ENCODE peak calls at places on chromosomes 6 and 20, in ten cellular contexts. One of them, this sample, is unnamed.

GRCh38 chr6:52352239-52353008 is 9.5 kb upstream of the PAQR8 start:
- DNase-seq in GM10248: peak
- DNase-seq in D721Med: no peak
- DNase-seq in AG09319: peak
- DNase-seq in HFF-Myc: peak
- DNase-seq in neural progenitor cell: peak
- DNase-seq in left ventricle myocardium inferior: no peak
- DNase-seq in heart right ventricle: no peak
- DNase-seq in A549: peak
- DNase-seq in astrocyte: peak
- DNase-seq in this sample: peak

GRCh38 chr6:1789092-1789491 is 179.4 kb downstream of the FOXC1 start:
- DNase-seq in GM10248: no peak
- DNase-seq in D721Med: no peak
- DNase-seq in AG09319: no peak
- DNase-seq in HFF-Myc: no peak
- DNase-seq in neural progenitor cell: no peak
- DNase-seq in left ventricle myocardium inferior: no peak
- DNase-seq in heart right ventricle: no peak
- DNase-seq in A549: no peak
- DNase-seq in astrocyte: peak
- DNase-seq in this sample: no peak

GRCh38 chr20:11217322-11217989 is 543.7 kb upstream of the JAG1 start:
- DNase-seq in GM10248: no peak
- DNase-seq in D721Med: no peak
- DNase-seq in AG09319: no peak
- DNase-seq in HFF-Myc: no peak
- DNase-seq in neural progenitor cell: no peak
- DNase-seq in left ventricle myocardium inferior: no peak
- DNase-seq in heart right ventricle: no peak
- DNase-seq in A549: no peak
- DNase-seq in astrocyte: peak
- DNase-seq in this sample: no peak

GRCh38 chr20:25018841-25019240 is 26.3 kb upstream of the APMAP start:
- DNase-seq in GM10248: no peak
- DNase-seq in D721Med: no peak
- DNase-seq in AG09319: no peak
- DNase-seq in HFF-Myc: no peak
- DNase-seq in neural progenitor cell: no peak
- DNase-seq in left ventricle myocardium inferior: no peak
- DNase-seq in heart right ventricle: no peak
- DNase-seq in A549: no peak
- DNase-seq in astrocyte: no peak
- DNase-seq in this sample: no peak

GRCh38 chr6:50952092-50952932 is 133.6 kb downstream of the TFAP2B start:
- DNase-seq in GM10248: no peak
- DNase-seq in D721Med: no peak
- DNase-seq in AG09319: no peak
- DNase-seq in HFF-Myc: no peak
- DNase-seq in neural progenitor cell: peak
- DNase-seq in left ventricle myocardium inferior: no peak
- DNase-seq in heart right ventricle: no peak
- DNase-seq in A549: no peak
- DNase-seq in astrocyte: no peak
- DNase-seq in this sample: no peak

GRCh38 chr6:148747145-148747492 is 289 bp downstream of the UST start:
- DNase-seq in GM10248: no peak
- DNase-seq in D721Med: no peak
- DNase-seq in AG09319: no peak
- DNase-seq in HFF-Myc: no peak
- DNase-seq in neural progenitor cell: no peak
- DNase-seq in left ventricle myocardium inferior: peak
- DNase-seq in heart right ventricle: peak
- DNase-seq in A549: peak
- DNase-seq in astrocyte: peak
- DNase-seq in this sample: no peak

GRCh38 chr20:49668181-49668877 is 45.3 kb downstream of the B4GALT5 start:
- DNase-seq in GM10248: peak
- DNase-seq in D721Med: no peak
- DNase-seq in AG09319: no peak
- DNase-seq in HFF-Myc: no peak
- DNase-seq in neural progenitor cell: peak
- DNase-seq in left ventricle myocardium inferior: peak
- DNase-seq in heart right ventricle: peak
- DNase-seq in A549: no peak
- DNase-seq in astrocyte: no peak
- DNase-seq in this sample: no peak

GRCh38 chr20:57897156-57897874 is 187.5 kb upstream of the PMEPA1 start:
- DNase-seq in GM10248: no peak
- DNase-seq in D721Med: no peak
- DNase-seq in AG09319: no peak
- DNase-seq in HFF-Myc: no peak
- DNase-seq in neural progenitor cell: no peak
- DNase-seq in left ventricle myocardium inferior: no peak
- DNase-seq in heart right ventricle: no peak
- DNase-seq in A549: no peak
- DNase-seq in astrocyte: no peak
- DNase-seq in this sample: no peak

GRCh38 chr20:36849333-36850065 is 26.4 kb upstream of the TLDC2 start:
- DNase-seq in GM10248: no peak
- DNase-seq in D721Med: no peak
- DNase-seq in AG09319: no peak
- DNase-seq in HFF-Myc: no peak
- DNase-seq in neural progenitor cell: no peak
- DNase-seq in left ventricle myocardium inferior: no peak
- DNase-seq in heart right ventricle: no peak
- DNase-seq in A549: no peak
- DNase-seq in astrocyte: no peak
- DNase-seq in this sample: no peak

GRCh38 chr6:5066456-5067093 is 18.6 kb upstream of the PPP1R3G start:
- DNase-seq in GM10248: no peak
- DNase-seq in D721Med: no peak
- DNase-seq in AG09319: no peak
- DNase-seq in HFF-Myc: no peak
- DNase-seq in neural progenitor cell: no peak
- DNase-seq in left ventricle myocardium inferior: no peak
- DNase-seq in heart right ventricle: no peak
- DNase-seq in A549: no peak
- DNase-seq in astrocyte: no peak
- DNase-seq in this sample: no peak

GRCh38 chr20:11098888-11099287 is 425.1 kb upstream of the JAG1 start:
- DNase-seq in GM10248: no peak
- DNase-seq in D721Med: no peak
- DNase-seq in AG09319: no peak
- DNase-seq in HFF-Myc: no peak
- DNase-seq in neural progenitor cell: peak
- DNase-seq in left ventricle myocardium inferior: no peak
- DNase-seq in heart right ventricle: no peak
- DNase-seq in A549: no peak
- DNase-seq in astrocyte: no peak
- DNase-seq in this sample: no peak

GRCh38 chr6:130760006-130760405 is 67.2 kb upstream of the SMLR1 start:
- DNase-seq in GM10248: no peak
- DNase-seq in D721Med: no peak
- DNase-seq in AG09319: no peak
- DNase-seq in HFF-Myc: peak
- DNase-seq in neural progenitor cell: peak
- DNase-seq in left ventricle myocardium inferior: no peak
- DNase-seq in heart right ventricle: no peak
- DNase-seq in A549: no peak
- DNase-seq in astrocyte: peak
- DNase-seq in this sample: no peak

GRCh38 chr6:147787407-147787806 is 278.9 kb downstream of the SAMD5 start:
- DNase-seq in GM10248: no peak
- DNase-seq in D721Med: no peak
- DNase-seq in AG09319: no peak
- DNase-seq in HFF-Myc: no peak
- DNase-seq in neural progenitor cell: no peak
- DNase-seq in left ventricle myocardium inferior: no peak
- DNase-seq in heart right ventricle: no peak
- DNase-seq in A549: no peak
- DNase-seq in astrocyte: no peak
- DNase-seq in this sample: no peak

GRCh38 chr6:137651591-137652335 is 157.6 kb upstream of the OLIG3 start:
- DNase-seq in GM10248: no peak
- DNase-seq in D721Med: no peak
- DNase-seq in AG09319: no peak
- DNase-seq in HFF-Myc: no peak
- DNase-seq in neural progenitor cell: no peak
- DNase-seq in left ventricle myocardium inferior: no peak
- DNase-seq in heart right ventricle: no peak
- DNase-seq in A549: no peak
- DNase-seq in astrocyte: no peak
- DNase-seq in this sample: no peak

GRCh38 chr6:30893001-30893591 is 8.8 kb downstream of the DDR1 start:
- DNase-seq in GM10248: no peak
- DNase-seq in D721Med: no peak
- DNase-seq in AG09319: no peak
- DNase-seq in HFF-Myc: no peak
- DNase-seq in neural progenitor cell: peak
- DNase-seq in left ventricle myocardium inferior: no peak
- DNase-seq in heart right ventricle: no peak
- DNase-seq in A549: no peak
- DNase-seq in astrocyte: no peak
- DNase-seq in this sample: no peak
- TF ChIP-seq CTCF in GM10248: no peak
- TF ChIP-seq CTCF in D721Med: no peak
- TF ChIP-seq CTCF in AG09319: no peak
- TF ChIP-seq CTCF in HFF-Myc: peak
- TF ChIP-seq CTCF in neural progenitor cell: peak
- TF ChIP-seq CTCF in left ventricle myocardium inferior: no peak
- TF ChIP-seq CTCF in heart right ventricle: no peak
- TF ChIP-seq CTCF in A549: no peak
- TF ChIP-seq CTCF in astrocyte: no peak
- TF ChIP-seq CTCF in this sample: peak

DNA sequence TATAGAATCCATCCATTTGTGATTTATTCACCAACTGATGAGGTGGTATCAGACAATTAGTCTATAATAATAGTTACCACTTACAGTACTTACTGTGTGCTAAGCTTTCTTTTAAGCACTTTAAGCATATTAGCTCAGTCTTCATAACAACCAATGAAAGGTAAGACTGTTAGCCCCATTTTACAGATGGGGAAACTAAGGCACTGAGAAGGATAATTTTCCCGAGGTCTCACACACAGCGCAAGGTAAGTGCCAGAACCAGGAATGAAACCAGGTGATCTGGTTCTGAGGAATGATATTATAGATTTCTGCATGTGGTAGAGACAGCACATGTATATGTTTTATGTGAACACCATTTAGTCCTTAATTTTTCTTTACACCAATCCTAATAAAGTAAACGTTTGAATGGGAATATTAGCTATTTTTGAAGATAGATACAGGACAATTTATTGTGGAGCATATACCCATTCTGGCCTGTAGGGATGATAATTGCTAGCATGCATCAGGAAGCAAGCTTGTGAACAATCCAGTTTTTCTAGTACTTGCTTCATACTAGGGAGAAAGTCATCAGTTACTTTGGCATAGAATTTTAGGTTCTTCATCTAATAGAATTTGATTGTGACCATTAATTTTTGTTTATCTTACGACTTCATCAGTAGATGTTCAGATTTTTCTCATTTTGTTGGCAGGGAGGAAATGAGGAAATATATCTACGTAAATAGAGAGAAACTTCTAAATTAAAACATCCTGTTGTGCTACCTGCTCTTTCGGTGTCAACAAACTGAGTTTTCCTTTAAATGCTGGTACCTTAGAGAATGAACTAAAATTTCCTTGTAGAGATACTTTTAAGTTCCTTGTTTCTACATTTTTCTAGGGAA is 3.0 kb downstream of the YWHAB start:
- DNase-seq in GM10248: no peak
- DNase-seq in D721Med: no peak
- DNase-seq in AG09319: no peak
- DNase-seq in HFF-Myc: no peak
- DNase-seq in neural progenitor cell: no peak
- DNase-seq in left ventricle myocardium inferior: no peak
- DNase-seq in heart right ventricle: no peak
- DNase-seq in A549: peak
- DNase-seq in astrocyte: no peak
- DNase-seq in this sample: no peak
- TF ChIP-seq CTCF in GM10248: no peak
- TF ChIP-seq CTCF in D721Med: no peak
- TF ChIP-seq CTCF in AG09319: no peak
- TF ChIP-seq CTCF in HFF-Myc: no peak
- TF ChIP-seq CTCF in neural progenitor cell: peak
- TF ChIP-seq CTCF in left ventricle myocardium inferior: peak
- TF ChIP-seq CTCF in heart right ventricle: no peak
- TF ChIP-seq CTCF in A549: no peak
- TF ChIP-seq CTCF in astrocyte: peak
- TF ChIP-seq CTCF in this sample: peak

DNA sequence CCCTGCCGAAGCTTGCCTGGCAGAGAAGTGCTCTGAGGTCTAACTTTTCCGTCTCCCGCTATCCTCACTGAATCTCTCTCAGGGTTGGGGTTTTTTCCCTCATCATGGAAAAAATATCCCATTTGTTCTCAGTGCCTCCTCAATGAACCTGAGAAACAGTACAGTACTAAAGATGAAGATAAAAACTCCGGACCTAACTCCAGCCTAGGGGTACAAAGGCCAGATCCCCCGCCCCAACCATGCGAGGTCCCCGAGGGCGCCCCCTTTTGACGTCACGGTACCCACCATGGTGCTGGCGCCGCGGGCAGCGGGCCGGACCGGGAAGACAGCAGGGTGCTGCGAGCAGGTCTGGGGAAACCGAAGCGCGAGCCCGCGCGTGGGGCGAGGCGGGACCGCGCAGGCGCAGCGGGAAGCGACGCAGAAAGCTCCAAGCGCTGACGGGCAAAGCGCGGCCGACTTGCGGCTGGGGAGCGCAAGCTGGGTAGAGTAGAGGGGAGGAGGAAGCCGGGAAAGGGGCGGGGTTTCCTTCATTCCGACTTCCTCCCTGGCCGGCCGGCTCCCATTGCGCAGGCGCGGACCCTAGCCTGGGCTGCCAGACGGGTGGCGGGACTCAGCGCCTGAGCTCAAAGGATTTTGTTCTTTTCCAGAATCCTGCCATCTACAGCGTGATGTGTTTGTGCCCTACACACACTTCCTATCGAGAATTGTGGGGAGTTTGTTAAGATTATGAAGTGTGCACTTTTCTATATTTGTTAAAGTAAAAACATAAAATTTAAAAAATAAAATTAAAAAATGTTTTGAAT is at the start of gene LSM2:
- DNase-seq in GM10248: peak
- DNase-seq in D721Med: peak
- DNase-seq in AG09319: peak
- DNase-seq in HFF-Myc: peak
- DNase-seq in neural progenitor cell: peak
- DNase-seq in left ventricle myocardium inferior: peak
- DNase-seq in heart right ventricle: peak
- DNase-seq in A549: peak
- DNase-seq in astrocyte: peak
- DNase-seq in this sample: no peak
- TF ChIP-seq CTCF in GM10248: peak
- TF ChIP-seq CTCF in D721Med: no peak
- TF ChIP-seq CTCF in AG09319: peak
- TF ChIP-seq CTCF in HFF-Myc: peak
- TF ChIP-seq CTCF in neural progenitor cell: peak
- TF ChIP-seq CTCF in left ventricle myocardium inferior: peak
- TF ChIP-seq CTCF in heart right ventricle: peak
- TF ChIP-seq CTCF in A549: peak
- TF ChIP-seq CTCF in astrocyte: no peak
- TF ChIP-seq CTCF in this sample: peak

GRCh38 chr20:63280929-63281545 is 8.4 kb downstream of the ARFGAP1 start:
- DNase-seq in GM10248: no peak
- DNase-seq in D721Med: no peak
- DNase-seq in AG09319: no peak
- DNase-seq in HFF-Myc: no peak
- DNase-seq in neural progenitor cell: peak
- DNase-seq in left ventricle myocardium inferior: no peak
- DNase-seq in heart right ventricle: peak
- DNase-seq in A549: peak
- DNase-seq in astrocyte: no peak
- DNase-seq in this sample: no peak
- TF ChIP-seq CTCF in GM10248: no peak
- TF ChIP-seq CTCF in D721Med: peak
- TF ChIP-seq CTCF in AG09319: peak
- TF ChIP-seq CTCF in HFF-Myc: peak
- TF ChIP-seq CTCF in neural progenitor cell: peak
- TF ChIP-seq CTCF in left ventricle myocardium inferior: no peak
- TF ChIP-seq CTCF in heart right ventricle: no peak
- TF ChIP-seq CTCF in A549: peak
- TF ChIP-seq CTCF in astrocyte: no peak
- TF ChIP-seq CTCF in this sample: peak